ENCODE peak calls at places on chromosome 6, in six cellular contexts. S, R, E, G, B and Z are unnamed samples.

GRCh38 chr6:62904687-62905086 is 306.6 kb upstream of the FKBP1C start:
- DNase-seq in B (no peak), R (no peak), G (no peak), E (no peak), S (no peak), Z (no peak)

GRCh38 chr6:83594936-83595335 is 82.6 kb downstream of the PRSS35 start:
- DNase-seq in G (no peak), R (no peak), S (no peak), E (no peak), B (peak), Z (no peak)

GRCh38 chr6:90370493-90370959 is 73.9 kb upstream of the BACH2 start:
- DNase-seq in E (no peak), B (peak), S (no peak), G (no peak), R (peak), Z (no peak)

GRCh38 chr6:75376347-75377024 is 91.9 kb upstream of the TMEM30A start:
- DNase-seq in R (peak), G (no peak), B (peak), S (no peak), E (no peak), Z (no peak)

GRCh38 chr6:31794866-31795615 is 511 bp downstream of the VARS1 start:
- DNase-seq in G (no peak), B (peak), S (no peak), E (no peak), R (no peak), Z (no peak)

GRCh38 chr6:41257369-41258195 is 28.9 kb downstream of the TREM1 start:
- DNase-seq in R (peak), B (no peak), S (no peak), E (no peak), G (no peak), Z (no peak)

GRCh38 chr6:48826884-48827701 is 636.0 kb downstream of the MMUT start:
- DNase-seq in S (no peak), R (peak), G (no peak), E (no peak), B (peak), Z (no peak)

GRCh38 chr6:26173836-26174144 is 86.6 kb downstream of the HFE start:
- DNase-seq in G (no peak), E (no peak), B (no peak), S (peak), R (no peak), Z (no peak)

GRCh38 chr6:36809933-36810844 is 29.1 kb downstream of the CPNE5 start:
- DNase-seq in S (no peak), R (no peak), B (no peak), E (no peak), G (no peak), Z (peak)

GRCh38 chr6:127458817-127459216 is 372 bp downstream of the KIAA0408 start:
- DNase-seq in E (no peak), G (no peak), B (peak), S (no peak), R (peak), Z (no peak)

GRCh38 chr6:166570929-166571699 is 15.4 kb downstream of the RAMACL start:
- DNase-seq in B (no peak), E (no peak), R (no peak), G (no peak), S (no peak), Z (no peak)

GRCh38 chr6:29995346-29995777 is 53.0 kb downstream of the HLA-A start:
- DNase-seq in R (peak), S (no peak), E (no peak), G (no peak), B (peak), Z (no peak)

GRCh38 chr6:150924808-150925654 is 59.5 kb downstream of the MTHFD1L start:
- DNase-seq in G (no peak), S (no peak), B (peak), R (no peak), E (no peak), Z (no peak)

GRCh38 chr6:71460933-71461332 is 172.3 kb downstream of the OGFRL1 start:
- DNase-seq in S (no peak), B (peak), E (peak), R (peak), G (no peak), Z (no peak)

GRCh38 chr6:100237881-100238280 is 226.8 kb downstream of the SIM1 start:
- DNase-seq in E (no peak), G (no peak), R (no peak), S (no peak), B (peak), Z (no peak)

GRCh38 chr6:7899046-7899888 is 11.3 kb downstream of the TXNDC5 start:
- DNase-seq in G (no peak), R (peak), S (no peak), B (no peak), E (peak), Z (peak)

GRCh38 chr6:49522710-49523593 is 23.2 kb downstream of the GLYATL3 start:
- DNase-seq in R (no peak), S (no peak), G (no peak), E (no peak), B (no peak), Z (no peak)

GRCh38 chr6:3162565-3163247 is 5.4 kb upstream of the TUBB2A start:
- DNase-seq in E (peak), S (peak), B (peak), G (peak), R (peak), Z (peak)
- H3K4me3 ChIP-seq in E (peak), S (peak), B (peak), G (peak), R (peak), Z (peak)

DNA sequence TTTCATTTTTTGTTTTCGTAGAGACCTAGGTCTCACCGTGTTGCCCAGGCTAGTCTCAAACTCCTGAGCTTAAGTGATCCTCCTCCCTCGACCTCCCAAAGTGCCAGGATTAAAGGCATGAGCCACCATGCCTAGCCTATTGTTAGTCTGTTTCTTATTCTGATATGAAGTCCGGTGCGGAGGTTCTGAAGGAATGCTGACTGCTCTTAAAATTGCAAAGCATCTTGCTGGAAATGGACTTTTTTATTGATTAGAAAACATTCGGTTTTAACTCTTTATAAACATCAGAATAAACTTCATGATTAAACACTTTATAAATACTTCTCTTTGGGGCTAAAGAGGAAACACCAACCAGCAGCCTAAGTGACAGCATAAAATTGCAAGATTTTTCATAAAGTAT is 3.2 kb downstream of the TNFAIP3 start:
- DNase-seq in S (no peak), E (no peak), R (no peak), G (no peak), B (no peak), Z (no peak)
- H3K4me3 ChIP-seq in S (peak), E (peak), R (no peak), G (peak), B (no peak), Z (no peak)

GRCh38 chr6:138570716-138571020 is 71.4 kb upstream of the NHSL1 start:
- DNase-seq in R (no peak), G (no peak), B (no peak), E (no peak), S (no peak), Z (no peak)
- H3K4me3 ChIP-seq in R (no peak), G (no peak), B (no peak), E (no peak), S (no peak), Z (no peak)

GRCh38 chr6:95690328-95690727 is 113.0 kb downstream of the MANEA start:
- DNase-seq in G (no peak), S (no peak), B (peak), R (peak), E (peak), Z (no peak)
- H3K4me3 ChIP-seq in G (no peak), S (no peak), B (no peak), R (peak), E (no peak), Z (no peak)